ENCODE peak calls at places on chromosomes 3 and 15, in four cellular contexts. Q is CD8-positive, alpha-beta memory T cell; K is adrenal gland; T is mesendoderm. Z is an unnamed sample.

GRCh38 chr3:131491775-131492174 is 11.0 kb downstream of the MRPL3 start:
- DNase-seq in Q (no peak), T (no peak), K (no peak), Z (no peak)

GRCh38 chr3:53357457-53357856 is 10.1 kb upstream of the DCP1A start:
- DNase-seq in K (no peak), Q (no peak), T (no peak), Z (no peak)

GRCh38 chr15:51726302-51727073 is 11.0 kb downstream of the LYSMD2 start:
- DNase-seq in T (peak; percentile 99), Q (peak; percentile 54), K (peak; percentile 63), Z (no peak)

GRCh38 chr15:99712415-99712814 is 20.8 kb downstream of the LYSMD4 start:
- DNase-seq in Q (no peak), K (no peak), T (peak; percentile 56), Z (no peak)

GRCh38 chr3:100575704-100576103 is 33.7 kb upstream of the ADGRG7 start:
- DNase-seq in K (no peak), T (no peak), Q (no peak), Z (no peak)

GRCh38 chr15:40307421-40308165 is at the start of gene PLCB2:
- DNase-seq in T (peak; percentile 72), K (no peak), Q (peak; percentile 81), Z (peak; percentile 86)

GRCh38 chr15:36688310-36689102 is 109.1 kb downstream of the CDIN1 start:
- DNase-seq in T (no peak), K (no peak), Q (no peak), Z (no peak)

GRCh38 chr15:25501828-25502446 is 63.1 kb upstream of the UBE3A start:
- DNase-seq in Q (no peak), T (peak; percentile 83), K (no peak), Z (no peak)

GRCh38 chr3:46110701-46111493 is 83.6 kb upstream of the XCR1 start:
- DNase-seq in Q (no peak), T (no peak), K (peak; percentile 85), Z (no peak)

GRCh38 chr15:83323296-83323711 is 38.8 kb upstream of the BNC1 start:
- DNase-seq in K (no peak), T (peak; percentile 29), Q (no peak), Z (peak; percentile 90)

GRCh38 chr15:89441295-89441762 is 55.1 kb downstream of the RHCG start:
- DNase-seq in Q (no peak), T (no peak), K (no peak), Z (no peak)

GRCh38 chr3:107956991-107957467 is 133.8 kb downstream of the CD47 start:
- DNase-seq in Q (no peak), T (no peak), K (peak; percentile 79), Z (peak; percentile 73)

GRCh38 chr15:67303490-67304363 is 49.1 kb downstream of the IQCH start:
- DNase-seq in K (no peak), T (peak; percentile 68), Q (peak; percentile 47), Z (no peak)

GRCh38 chr3:66452247-66453040 is 48.4 kb downstream of the LRIG1 start:
- DNase-seq in T (peak; percentile 75), K (no peak), Q (no peak), Z (no peak)

GRCh38 chr3:12869025-12869695 is 27.8 kb upstream of the RPL32 start:
- DNase-seq in K (peak; percentile 42), T (peak; percentile 66), Q (peak; percentile 56), Z (peak; percentile 82)

GRCh38 chr3:70614111-70614510 is 301.7 kb upstream of the MDFIC2 start:
- DNase-seq in K (no peak), T (no peak), Q (no peak), Z (no peak)

GRCh38 chr15:39591141-39591895 is 10.4 kb downstream of the THBS1 start:
- DNase-seq in K (no peak), T (no peak), Q (no peak), Z (no peak)

GRCh38 chr3:107045791-107046190 is 331.4 kb upstream of the CCDC54 start:
- DNase-seq in Q (no peak), T (no peak), K (no peak), Z (no peak)

GRCh38 chr3:186746008-186746407 is 28.8 kb downstream of the KNG1 start:
- DNase-seq in Q (no peak), T (peak; percentile 97), K (peak; percentile 49), Z (no peak)

GRCh38 chr3:355622-356021 is 159.1 kb downstream of the CHL1 start:
- DNase-seq in T (no peak), K (no peak), Q (no peak), Z (no peak)

GRCh38 chr15:55824857-55825613 is 82.1 kb upstream of the PRTG start:
- DNase-seq in K (no peak), Q (no peak), T (peak; percentile 57), Z (no peak)

GRCh38 chr3:32226875-32227500 is 11.5 kb upstream of the CMTM8 start:
- DNase-seq in T (no peak), K (no peak), Q (no peak), Z (no peak)

GRCh38 chr15:36529296-36530011 is 50.0 kb upstream of the CDIN1 start:
- DNase-seq in K (no peak), Q (no peak), T (no peak), Z (no peak)

DNA sequence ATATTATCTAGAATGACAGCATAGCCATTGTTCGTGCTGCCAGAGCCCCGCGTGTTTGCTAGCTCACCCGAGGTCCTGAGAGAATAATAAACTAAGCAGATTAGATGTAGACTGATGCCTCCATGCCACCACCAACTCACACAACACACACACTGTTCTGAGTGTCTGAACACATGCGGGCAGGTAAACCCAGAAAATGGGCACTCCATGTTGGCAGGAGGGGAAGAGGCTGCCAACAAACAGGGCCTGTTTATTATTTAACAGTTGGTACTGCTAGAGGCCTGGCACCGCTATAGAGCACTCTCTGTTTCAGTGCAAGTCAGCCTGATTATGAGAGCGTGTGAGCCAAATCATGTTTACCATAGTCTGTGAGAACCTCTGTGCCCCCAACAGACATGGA is 299.0 kb downstream of the ZBTB20 start:
- DNase-seq in K (no peak), T (no peak), Q (no peak), Z (no peak)
- H3K27ac ChIP-seq in K (no peak overlapping the region), T (no peak overlapping the region), Q (no peak overlapping the region), Z (no peak overlapping the region)

DNA sequence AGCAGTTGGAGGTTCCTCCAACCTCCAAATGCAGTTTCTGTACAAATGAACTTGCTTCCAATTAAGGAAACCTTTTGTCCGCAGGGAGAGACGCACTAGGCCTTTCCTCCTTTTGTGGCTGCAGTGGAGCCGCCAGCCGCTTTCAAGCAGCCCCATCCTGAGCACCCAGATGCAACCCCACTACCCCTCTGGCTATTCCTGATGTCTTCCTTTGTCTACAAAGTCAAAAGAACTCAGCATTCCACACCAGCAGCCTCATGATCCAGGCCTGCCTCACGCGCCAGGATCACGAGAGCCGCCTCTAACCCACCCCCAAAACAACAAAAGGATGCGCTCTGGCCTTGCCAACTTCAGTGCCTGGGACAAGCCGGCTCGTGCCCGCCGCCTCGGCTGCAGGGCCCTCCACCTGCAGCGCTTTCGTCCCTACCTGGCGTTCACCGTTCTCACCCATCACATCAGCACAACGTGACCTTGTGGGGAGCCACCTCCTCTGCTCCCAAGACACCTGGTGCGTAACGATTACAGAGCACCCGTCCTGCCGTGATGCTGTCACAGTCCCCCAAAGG is 48.2 kb upstream of the MUC4 start:
- DNase-seq in K (no peak), T (peak; percentile 53), Q (peak; percentile 16), Z (peak; percentile 33)
- H3K4me3 ChIP-seq in K (no peak overlapping the region), T (no peak overlapping the region), Q (no peak overlapping the region), Z (no peak overlapping the region)

GRCh38 chr15:43749690-43750345 is 3.6 kb downstream of the PDIA3 start:
- DNase-seq in K (peak; percentile 22), T (no peak), Q (peak; percentile 62), Z (no peak)
- H3K36me3 ChIP-seq in K (peaks cover 11% of the 10 kb centered on the region), T (no peaks in the 10 kb centered on the region), Q (peaks cover 26% of the 10 kb centered on the region), Z (peaks cover 4% of the 10 kb centered on the region)

DNA sequence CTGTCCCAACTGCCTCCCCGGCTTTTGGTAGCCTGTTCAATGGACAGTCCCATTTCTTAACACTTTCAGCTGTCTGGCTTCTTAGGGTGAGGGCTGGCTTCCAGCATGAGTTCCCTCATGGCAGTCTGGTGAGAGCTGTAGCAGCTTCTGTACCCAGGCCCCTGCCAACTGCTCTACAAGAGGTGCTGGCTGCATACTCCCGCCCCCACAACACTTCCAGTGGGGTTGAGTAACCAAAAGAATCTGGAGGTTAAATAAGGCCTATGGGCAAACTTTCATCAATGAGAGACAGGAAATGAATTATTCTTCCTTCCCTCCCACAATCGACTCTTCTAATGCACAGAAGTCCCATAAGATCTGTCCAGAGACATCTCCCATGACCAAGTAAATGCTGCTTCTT is 145.0 kb downstream of the NEK10 start:
- DNase-seq in K (no peak), Q (no peak), T (no peak), Z (no peak)
- H3K27ac ChIP-seq in K (no peak overlapping the region), Q (no peak overlapping the region), T (no peak overlapping the region), Z (no peak overlapping the region)

GRCh38 chr3:15528881-15529537 is 7.5 kb upstream of the COLQ start:
- DNase-seq in Q (no peak), K (no peak), T (no peak), Z (no peak)

GRCh38 chr3:15521573-15521965 is at the start of gene COLQ:
- DNase-seq in T (peak; percentile 39), Q (no peak), K (no peak), Z (no peak)

GRCh38 chr3:15527031-15527459 is 5.5 kb upstream of the COLQ start:
- DNase-seq in T (peak; percentile 95), K (peak; percentile 74), Q (no peak), Z (no peak)

GRCh38 chr3:15523660-15524417 is 2.3 kb upstream of the COLQ start:
- DNase-seq in Q (no peak), K (no peak), T (no peak), Z (no peak)

GRCh38 chr3:15525790-15526189 is 4.3 kb upstream of the COLQ start:
- DNase-seq in K (no peak), Q (no peak), T (no peak), Z (no peak)
- H3K4me3 ChIP-seq in K (no peak overlapping the region), Q (no peak overlapping the region), T (no peak overlapping the region), Z (no peak overlapping the region)

GRCh38 chr15:80949756-80950155 is 39.9 kb downstream of the MESD start:
- DNase-seq in K (no peak), Q (no peak), T (no peak), Z (no peak)
- H3K36me3 ChIP-seq in K (peaks cover 47% of the 10 kb centered on the region), Q (peaks cover 21% of the 10 kb centered on the region), T (peaks cover 3% of the 10 kb centered on the region), Z (peaks cover 40% of the 10 kb centered on the region)

DNA sequence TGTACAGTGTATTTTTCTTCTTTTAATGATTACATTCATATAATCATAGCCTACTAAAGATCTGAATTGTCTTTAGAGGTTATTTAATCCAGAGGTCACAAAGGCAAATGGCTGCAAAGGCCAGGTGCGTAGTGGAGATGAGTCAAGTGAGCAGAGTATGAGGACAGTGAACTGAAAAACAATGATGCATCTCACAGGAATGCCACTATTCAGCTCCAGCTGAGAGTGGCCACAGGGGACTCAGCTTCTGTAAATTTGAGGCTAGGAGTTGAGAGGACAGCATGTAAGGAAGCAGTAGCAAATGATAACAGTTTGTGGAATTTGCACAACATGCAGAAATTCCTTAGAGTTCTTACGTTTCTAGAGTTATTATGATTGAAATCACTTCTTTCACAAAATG is 50.4 kb downstream of the COL6A5 start:
- DNase-seq in K (no peak), Q (no peak), T (peak; percentile 97), Z (no peak)
- H3K27ac ChIP-seq in K (no peak overlapping the region), Q (no peak overlapping the region), T (peak overlapping the region; percentile 77), Z (no peak overlapping the region)

Z was measured in kidney.